ENCODE peak calls at places on chromosomes 16 and 17, in six cellular contexts. W is caudate nucleus; K is stimulated activated CD4-positive, alpha-beta T cell treated with anti-CD3 and anti-CD28 coated beads, Interleukin-2, amount 100 ng/mL, for 48 hours; B is hepatic stellate cell; U is HCEC 1CT; H is T1000. C is an unnamed sample.

GRCh38 chr17:15414502-15415348 is 52.7 kb downstream of the CDRT4 start:
- DNase-seq in W (no peak), K (no peak), B (no peak), U (no peak), H (no peak), C (no peak)

GRCh38 chr17:76909971-76910760 is 42.0 kb downstream of the MGAT5B start:
- DNase-seq in W (no peak), K (peak), B (peak), U (no peak), H (no peak), C (peak)

GRCh38 chr17:55727920-55728319 is 5.3 kb upstream of the TMEM100 start:
- DNase-seq in W (no peak), K (no peak), B (no peak), U (peak), H (no peak), C (no peak)

GRCh38 chr16:54177857-54178490 is 108.6 kb downstream of the IRX3 start:
- DNase-seq in W (no peak), K (no peak), B (no peak), U (no peak), H (no peak), C (no peak)

GRCh38 chr17:61600621-61601020 is 9.6 kb upstream of the NACA2 start:
- DNase-seq in W (no peak), K (no peak), B (no peak), U (no peak), H (no peak), C (no peak)

GRCh38 chr17:60641810-60642220 is 35.8 kb upstream of the BCAS3 start:
- DNase-seq in W (peak), K (peak), B (peak), U (peak), H (peak), C (peak)

GRCh38 chr17:75750661-75751423 is 14.2 kb downstream of the GALK1 start:
- DNase-seq in W (no peak), K (no peak), B (no peak), U (no peak), H (no peak), C (no peak)

GRCh38 chr17:43782903-43783462 is 2.7 kb downstream of the CFAP97D1 start:
- DNase-seq in W (no peak), K (no peak), B (no peak), U (no peak), H (no peak), C (no peak)

GRCh38 chr17:6241996-6242395 is 171.8 kb downstream of the WSCD1 start:
- DNase-seq in W (no peak), K (no peak), B (no peak), U (no peak), H (no peak), C (no peak)

GRCh38 chr17:41452276-41452675 is 11.5 kb upstream of the KRT38 start:
- DNase-seq in W (no peak), K (no peak), B (no peak), U (no peak), H (no peak), C (no peak)

GRCh38 chr16:57470683-57471082 is 8.2 kb downstream of the POLR2C start:
- DNase-seq in W (no peak), K (no peak), B (no peak), U (no peak), H (no peak), C (no peak)

GRCh38 chr17:28705074-28705659 is 6.5 kb downstream of the PROCA1 start:
- DNase-seq in W (no peak), K (no peak), B (no peak), U (no peak), H (no peak), C (no peak)

GRCh38 chr17:41705271-41705991 is 6.7 kb upstream of the GAST start:
- DNase-seq in W (no peak), K (no peak), B (peak), U (peak), H (no peak), C (no peak)

GRCh38 chr17:15368605-15369004 is 27.2 kb upstream of the TEKT3 start:
- DNase-seq in W (no peak), K (no peak), B (no peak), U (no peak), H (no peak), C (no peak)

GRCh38 chr16:2511128-2511785 is 2.5 kb upstream of the ATP6V0C start:
- DNase-seq in W (peak), K (no peak), B (peak), U (peak), H (peak), C (peak)